ENCODE peak calls at places on chromosome 4, in nine cellular contexts. One of them, this sample, is unnamed.

GRCh38 chr4:106266201-106266600 is 49.8 kb downstream of the TBCK start:
- DNase-seq in cardiac muscle cell: peak; percentile 25
- DNase-seq in HFFc6: peak; percentile 70
- DNase-seq in AG04450: peak; percentile 18
- DNase-seq in fibroblast of mammary gland: peak; percentile 65
- DNase-seq in Caco-2: peak; percentile 57
- DNase-seq in Panc1: peak; percentile 13
- DNase-seq in mammary epithelial cell: peak; percentile 37
- DNase-seq in HFF-Myc: peak; percentile 41
- DNase-seq in this sample: no peak

GRCh38 chr4:1300466-1301455 is 11.1 kb downstream of the MAEA start:
- DNase-seq in cardiac muscle cell: no peak
- DNase-seq in HFFc6: peak; percentile 47
- DNase-seq in AG04450: no peak
- DNase-seq in fibroblast of mammary gland: peak; percentile 88
- DNase-seq in Caco-2: no peak
- DNase-seq in Panc1: no peak
- DNase-seq in mammary epithelial cell: peak; percentile 86
- DNase-seq in HFF-Myc: no peak
- DNase-seq in this sample: peak; percentile 26

GRCh38 chr4:150385606-150386005 is 196.3 kb upstream of the MAB21L2 start:
- DNase-seq in cardiac muscle cell: peak; percentile 73
- DNase-seq in HFFc6: peak; percentile 90
- DNase-seq in AG04450: peak; percentile 73
- DNase-seq in fibroblast of mammary gland: peak; percentile 96
- DNase-seq in Caco-2: no peak
- DNase-seq in Panc1: no peak
- DNase-seq in mammary epithelial cell: peak; percentile 60
- DNase-seq in HFF-Myc: peak; percentile 76
- DNase-seq in this sample: no peak

GRCh38 chr4:183287677-183288076 is 32.4 kb downstream of the CLDN22 start:
- DNase-seq in cardiac muscle cell: no peak
- DNase-seq in HFFc6: no peak
- DNase-seq in AG04450: no peak
- DNase-seq in fibroblast of mammary gland: no peak
- DNase-seq in Caco-2: no peak
- DNase-seq in Panc1: no peak
- DNase-seq in mammary epithelial cell: no peak
- DNase-seq in HFF-Myc: no peak
- DNase-seq in this sample: no peak

GRCh38 chr4:26803462-26803861 is 57.2 kb upstream of the STIM2 start:
- DNase-seq in cardiac muscle cell: peak; percentile 33
- DNase-seq in HFFc6: peak; percentile 5
- DNase-seq in AG04450: no peak
- DNase-seq in fibroblast of mammary gland: no peak
- DNase-seq in Caco-2: no peak
- DNase-seq in Panc1: no peak
- DNase-seq in mammary epithelial cell: no peak
- DNase-seq in HFF-Myc: no peak
- DNase-seq in this sample: no peak

GRCh38 chr4:107449611-107450369 is 270.2 kb downstream of the PAPSS1 start:
- DNase-seq in cardiac muscle cell: no peak
- DNase-seq in HFFc6: no peak
- DNase-seq in AG04450: no peak
- DNase-seq in fibroblast of mammary gland: no peak
- DNase-seq in Caco-2: no peak
- DNase-seq in Panc1: no peak
- DNase-seq in mammary epithelial cell: no peak
- DNase-seq in HFF-Myc: no peak
- DNase-seq in this sample: no peak

GRCh38 chr4:30867427-30867826 is 147.3 kb downstream of the PCDH7 start:
- DNase-seq in cardiac muscle cell: no peak
- DNase-seq in HFFc6: no peak
- DNase-seq in AG04450: no peak
- DNase-seq in fibroblast of mammary gland: peak; percentile 15
- DNase-seq in Caco-2: no peak
- DNase-seq in Panc1: no peak
- DNase-seq in mammary epithelial cell: peak; percentile 8
- DNase-seq in HFF-Myc: no peak
- DNase-seq in this sample: no peak

GRCh38 chr4:54554339-54554990 is 103.3 kb upstream of the KIT start:
- DNase-seq in cardiac muscle cell: no peak
- DNase-seq in HFFc6: no peak
- DNase-seq in AG04450: no peak
- DNase-seq in fibroblast of mammary gland: no peak
- DNase-seq in Caco-2: no peak
- DNase-seq in Panc1: no peak
- DNase-seq in mammary epithelial cell: no peak
- DNase-seq in HFF-Myc: no peak
- DNase-seq in this sample: no peak

GRCh38 chr4:150713251-150713650 is 131.3 kb downstream of the MAB21L2 start:
- DNase-seq in cardiac muscle cell: no peak
- DNase-seq in HFFc6: no peak
- DNase-seq in AG04450: no peak
- DNase-seq in fibroblast of mammary gland: no peak
- DNase-seq in Caco-2: no peak
- DNase-seq in Panc1: no peak
- DNase-seq in mammary epithelial cell: no peak
- DNase-seq in HFF-Myc: no peak
- DNase-seq in this sample: no peak

GRCh38 chr4:137635108-137635507 is 102.8 kb upstream of the PCDH18 start:
- DNase-seq in cardiac muscle cell: no peak
- DNase-seq in HFFc6: no peak
- DNase-seq in AG04450: no peak
- DNase-seq in fibroblast of mammary gland: peak; percentile 85
- DNase-seq in Caco-2: no peak
- DNase-seq in Panc1: no peak
- DNase-seq in mammary epithelial cell: peak; percentile 4
- DNase-seq in HFF-Myc: no peak
- DNase-seq in this sample: no peak

GRCh38 chr4:77959566-77960338 is 97.1 kb downstream of the MRPL1 start:
- DNase-seq in cardiac muscle cell: peak; percentile 78
- DNase-seq in HFFc6: peak; percentile 48
- DNase-seq in AG04450: peak; percentile 18
- DNase-seq in fibroblast of mammary gland: peak; percentile 76
- DNase-seq in Caco-2: peak; percentile 47
- DNase-seq in Panc1: peak; percentile 18
- DNase-seq in mammary epithelial cell: peak; percentile 25
- DNase-seq in HFF-Myc: peak; percentile 27
- DNase-seq in this sample: no peak

GRCh38 chr4:185305979-185306442 is 89.7 kb downstream of the LRP2BP start:
- DNase-seq in cardiac muscle cell: no peak
- DNase-seq in HFFc6: peak; percentile 99
- DNase-seq in AG04450: peak; percentile 76
- DNase-seq in fibroblast of mammary gland: peak; percentile 93
- DNase-seq in Caco-2: no peak
- DNase-seq in Panc1: peak; percentile 85
- DNase-seq in mammary epithelial cell: peak; percentile 99
- DNase-seq in HFF-Myc: peak; percentile 47
- DNase-seq in this sample: no peak

GRCh38 chr4:48262926-48263325 is 6.7 kb downstream of the TEC start:
- DNase-seq in cardiac muscle cell: no peak
- DNase-seq in HFFc6: peak; percentile 19
- DNase-seq in AG04450: no peak
- DNase-seq in fibroblast of mammary gland: peak; percentile 70
- DNase-seq in Caco-2: no peak
- DNase-seq in Panc1: no peak
- DNase-seq in mammary epithelial cell: no peak
- DNase-seq in HFF-Myc: no peak
- DNase-seq in this sample: no peak

GRCh38 chr4:107035711-107036601 is at the start of gene DKK2:
- DNase-seq in cardiac muscle cell: peak; percentile 45
- DNase-seq in HFFc6: no peak
- DNase-seq in AG04450: no peak
- DNase-seq in fibroblast of mammary gland: peak; percentile 44
- DNase-seq in Caco-2: no peak
- DNase-seq in Panc1: no peak
- DNase-seq in mammary epithelial cell: no peak
- DNase-seq in HFF-Myc: no peak
- DNase-seq in this sample: peak; percentile 19

GRCh38 chr4:78058591-78059523 is 1.7 kb downstream of the FRAS1 start:
- DNase-seq in cardiac muscle cell: peak; percentile 77
- DNase-seq in HFFc6: peak; percentile 5
- DNase-seq in AG04450: no peak
- DNase-seq in fibroblast of mammary gland: peak; percentile 36
- DNase-seq in Caco-2: peak; percentile 60
- DNase-seq in Panc1: no peak
- DNase-seq in mammary epithelial cell: peak; percentile 50
- DNase-seq in HFF-Myc: peak; percentile 12
- DNase-seq in this sample: peak; percentile 17

GRCh38 chr4:41865306-41865980 is 69.8 kb upstream of the TMEM33 start:
- DNase-seq in cardiac muscle cell: no peak
- DNase-seq in HFFc6: no peak
- DNase-seq in AG04450: no peak
- DNase-seq in fibroblast of mammary gland: peak; percentile 13
- DNase-seq in Caco-2: no peak
- DNase-seq in Panc1: no peak
- DNase-seq in mammary epithelial cell: no peak
- DNase-seq in HFF-Myc: no peak
- DNase-seq in this sample: no peak

GRCh38 chr4:16278178-16278577 is 51.9 kb upstream of the TAPT1 start:
- DNase-seq in cardiac muscle cell: no peak
- DNase-seq in HFFc6: no peak
- DNase-seq in AG04450: no peak
- DNase-seq in fibroblast of mammary gland: no peak
- DNase-seq in Caco-2: no peak
- DNase-seq in Panc1: no peak
- DNase-seq in mammary epithelial cell: no peak
- DNase-seq in HFF-Myc: no peak
- DNase-seq in this sample: no peak
- TF ChIP-seq CTCF in cardiac muscle cell: peak; percentile 16
- TF ChIP-seq CTCF in HFFc6: peak; percentile 79
- TF ChIP-seq CTCF in AG04450: peak; percentile 5
- TF ChIP-seq CTCF in fibroblast of mammary gland: peak; percentile 30
- TF ChIP-seq CTCF in Caco-2: no peak
- TF ChIP-seq CTCF in Panc1: peak; percentile 11
- TF ChIP-seq CTCF in mammary epithelial cell: peak; percentile 36
- TF ChIP-seq CTCF in HFF-Myc: peak; percentile 22
- TF ChIP-seq CTCF in this sample: no peak

GRCh38 chr4:110503588-110504435 is 27.9 kb downstream of the ENPEP start:
- DNase-seq in cardiac muscle cell: no peak
- DNase-seq in HFFc6: no peak
- DNase-seq in AG04450: no peak
- DNase-seq in fibroblast of mammary gland: peak; percentile 45
- DNase-seq in Caco-2: no peak
- DNase-seq in Panc1: no peak
- DNase-seq in mammary epithelial cell: no peak
- DNase-seq in HFF-Myc: no peak
- DNase-seq in this sample: no peak
- TF ChIP-seq CTCF in cardiac muscle cell: no peak
- TF ChIP-seq CTCF in HFFc6: no peak
- TF ChIP-seq CTCF in AG04450: no peak
- TF ChIP-seq CTCF in fibroblast of mammary gland: no peak
- TF ChIP-seq CTCF in Caco-2: no peak
- TF ChIP-seq CTCF in Panc1: no peak
- TF ChIP-seq CTCF in mammary epithelial cell: no peak
- TF ChIP-seq CTCF in HFF-Myc: no peak
- TF ChIP-seq CTCF in this sample: no peak

GRCh38 chr4:38759790-38760122 is 23.0 kb downstream of the TLR10 start:
- DNase-seq in cardiac muscle cell: no peak
- DNase-seq in HFFc6: no peak
- DNase-seq in AG04450: no peak
- DNase-seq in fibroblast of mammary gland: no peak
- DNase-seq in Caco-2: no peak
- DNase-seq in Panc1: no peak
- DNase-seq in mammary epithelial cell: no peak
- DNase-seq in HFF-Myc: no peak
- DNase-seq in this sample: no peak
- TF ChIP-seq CTCF in cardiac muscle cell: no peak
- TF ChIP-seq CTCF in HFFc6: peak; percentile 33
- TF ChIP-seq CTCF in AG04450: no peak
- TF ChIP-seq CTCF in fibroblast of mammary gland: no peak
- TF ChIP-seq CTCF in Caco-2: no peak
- TF ChIP-seq CTCF in Panc1: peak; percentile 37
- TF ChIP-seq CTCF in mammary epithelial cell: no peak
- TF ChIP-seq CTCF in HFF-Myc: no peak
- TF ChIP-seq CTCF in this sample: no peak

GRCh38 chr4:95167809-95168208 is 381.0 kb downstream of the UNC5C start:
- DNase-seq in cardiac muscle cell: no peak
- DNase-seq in HFFc6: no peak
- DNase-seq in AG04450: no peak
- DNase-seq in fibroblast of mammary gland: no peak
- DNase-seq in Caco-2: no peak
- DNase-seq in Panc1: no peak
- DNase-seq in mammary epithelial cell: no peak
- DNase-seq in HFF-Myc: no peak
- DNase-seq in this sample: no peak
- TF ChIP-seq CTCF in cardiac muscle cell: no peak
- TF ChIP-seq CTCF in HFFc6: no peak
- TF ChIP-seq CTCF in AG04450: no peak
- TF ChIP-seq CTCF in fibroblast of mammary gland: no peak
- TF ChIP-seq CTCF in Caco-2: no peak
- TF ChIP-seq CTCF in Panc1: peak; percentile 25
- TF ChIP-seq CTCF in mammary epithelial cell: no peak
- TF ChIP-seq CTCF in HFF-Myc: no peak
- TF ChIP-seq CTCF in this sample: no peak

DNA sequence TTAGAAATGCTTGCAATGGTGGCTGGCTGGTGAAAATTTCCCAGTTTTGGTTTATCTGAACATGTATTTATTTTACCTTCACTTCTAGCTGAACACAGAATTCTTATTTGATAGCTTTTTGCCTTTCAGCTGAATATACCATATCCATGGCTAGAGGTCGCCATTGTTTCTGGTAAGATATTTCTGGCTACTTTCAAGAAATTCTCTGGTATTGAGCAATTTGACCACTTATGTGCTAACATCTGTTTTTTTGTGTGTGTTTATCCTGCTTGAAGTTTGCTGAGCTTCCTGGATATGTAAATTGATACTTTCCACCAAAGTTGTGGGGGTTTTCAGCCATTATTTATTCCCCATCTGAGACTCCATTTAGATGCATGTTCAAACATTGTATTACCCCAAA is 75.4 kb downstream of the FBXW7 start:
- DNase-seq in cardiac muscle cell: no peak
- DNase-seq in HFFc6: peak; percentile 68
- DNase-seq in AG04450: peak; percentile 43
- DNase-seq in fibroblast of mammary gland: peak; percentile 86
- DNase-seq in Caco-2: peak; percentile 47
- DNase-seq in Panc1: no peak
- DNase-seq in mammary epithelial cell: peak; percentile 14
- DNase-seq in HFF-Myc: peak; percentile 85
- DNase-seq in this sample: no peak
- TF ChIP-seq CTCF in cardiac muscle cell: peak; percentile 54
- TF ChIP-seq CTCF in HFFc6: peak; percentile 63
- TF ChIP-seq CTCF in AG04450: peak; percentile 29
- TF ChIP-seq CTCF in fibroblast of mammary gland: peak; percentile 48
- TF ChIP-seq CTCF in Caco-2: peak; percentile 17
- TF ChIP-seq CTCF in Panc1: peak; percentile 3
- TF ChIP-seq CTCF in mammary epithelial cell: no peak
- TF ChIP-seq CTCF in HFF-Myc: peak; percentile 28
- TF ChIP-seq CTCF in this sample: no peak

GRCh38 chr4:165154482-165154881 is 41.8 kb upstream of the TMEM192 start:
- DNase-seq in cardiac muscle cell: no peak
- DNase-seq in HFFc6: no peak
- DNase-seq in AG04450: no peak
- DNase-seq in fibroblast of mammary gland: no peak
- DNase-seq in Caco-2: no peak
- DNase-seq in Panc1: no peak
- DNase-seq in mammary epithelial cell: no peak
- DNase-seq in HFF-Myc: no peak
- DNase-seq in this sample: no peak
- TF ChIP-seq CTCF in cardiac muscle cell: no peak
- TF ChIP-seq CTCF in HFFc6: no peak
- TF ChIP-seq CTCF in AG04450: no peak
- TF ChIP-seq CTCF in fibroblast of mammary gland: no peak
- TF ChIP-seq CTCF in Caco-2: no peak
- TF ChIP-seq CTCF in Panc1: no peak
- TF ChIP-seq CTCF in mammary epithelial cell: no peak
- TF ChIP-seq CTCF in HFF-Myc: no peak
- TF ChIP-seq CTCF in this sample: no peak

This sample was measured in activated CD8-positive, alpha-beta T cell treated with anti-CD3 and anti-CD28 coated beads for 36 hours.